ENCODE peak calls at places on chromosomes 16 and 17, in ten cellular contexts. One of them, this sample, is unnamed.

GRCh38 chr16:86330906-86331305 is 179.4 kb upstream of the FOXF1 start:
- DNase-seq in GM04504: no peak
- DNase-seq in AML-193: no peak
- DNase-seq in AG04450: no peak
- DNase-seq in dermis blood vessel endothelial cell: no peak
- DNase-seq in PC-3: no peak
- DNase-seq in stimulated activated CD4-positive, alpha-beta T cell treated with anti-CD3 and anti-CD28 coated beads, Interleukin-4, amount 100 ng/mL, for 24 hours: no peak
- DNase-seq in HT-29: no peak
- DNase-seq in activated naive CD4-positive, alpha-beta T cell: no peak
- DNase-seq in gastrocnemius medialis: no peak
- DNase-seq in this sample: no peak

GRCh38 chr17:76714822-76715461 is 4.2 kb upstream of the MXRA7 start:
- DNase-seq in dermis blood vessel endothelial cell: peak
- DNase-seq in HT-29: peak
- DNase-seq in gastrocnemius medialis: peak
- DNase-seq in AG04450: no peak
- DNase-seq in stimulated activated CD4-positive, alpha-beta T cell treated with anti-CD3 and anti-CD28 coated beads, Interleukin-4, amount 100 ng/mL, for 24 hours: peak
- DNase-seq in PC-3: peak
- DNase-seq in activated naive CD4-positive, alpha-beta T cell: peak
- DNase-seq in GM04504: no peak
- DNase-seq in AML-193: peak
- DNase-seq in this sample: peak

GRCh38 chr16:81612351-81613170 is 166.5 kb upstream of the PLCG2 start:
- DNase-seq in AML-193: no peak
- DNase-seq in activated naive CD4-positive, alpha-beta T cell: no peak
- DNase-seq in GM04504: no peak
- DNase-seq in HT-29: no peak
- DNase-seq in AG04450: no peak
- DNase-seq in PC-3: no peak
- DNase-seq in stimulated activated CD4-positive, alpha-beta T cell treated with anti-CD3 and anti-CD28 coated beads, Interleukin-4, amount 100 ng/mL, for 24 hours: no peak
- DNase-seq in dermis blood vessel endothelial cell: peak
- DNase-seq in gastrocnemius medialis: no peak
- DNase-seq in this sample: no peak

GRCh38 chr16:88941933-88942909 is 34.8 kb downstream of the CBFA2T3 start:
- DNase-seq in HT-29: no peak
- DNase-seq in activated naive CD4-positive, alpha-beta T cell: no peak
- DNase-seq in AG04450: no peak
- DNase-seq in dermis blood vessel endothelial cell: peak
- DNase-seq in gastrocnemius medialis: no peak
- DNase-seq in stimulated activated CD4-positive, alpha-beta T cell treated with anti-CD3 and anti-CD28 coated beads, Interleukin-4, amount 100 ng/mL, for 24 hours: peak
- DNase-seq in AML-193: peak
- DNase-seq in GM04504: no peak
- DNase-seq in PC-3: no peak
- DNase-seq in this sample: peak

GRCh38 chr16:51821527-51821926 is 670.5 kb upstream of the SALL1 start:
- DNase-seq in AML-193: no peak
- DNase-seq in AG04450: no peak
- DNase-seq in dermis blood vessel endothelial cell: no peak
- DNase-seq in activated naive CD4-positive, alpha-beta T cell: no peak
- DNase-seq in PC-3: no peak
- DNase-seq in gastrocnemius medialis: no peak
- DNase-seq in GM04504: no peak
- DNase-seq in HT-29: no peak
- DNase-seq in stimulated activated CD4-positive, alpha-beta T cell treated with anti-CD3 and anti-CD28 coated beads, Interleukin-4, amount 100 ng/mL, for 24 hours: no peak
- DNase-seq in this sample: no peak

GRCh38 chr17:81135503-81136283 is 29.6 kb upstream of the PVALEF start:
- DNase-seq in PC-3: no peak
- DNase-seq in activated naive CD4-positive, alpha-beta T cell: no peak
- DNase-seq in stimulated activated CD4-positive, alpha-beta T cell treated with anti-CD3 and anti-CD28 coated beads, Interleukin-4, amount 100 ng/mL, for 24 hours: no peak
- DNase-seq in AML-193: no peak
- DNase-seq in GM04504: no peak
- DNase-seq in dermis blood vessel endothelial cell: peak
- DNase-seq in HT-29: peak
- DNase-seq in AG04450: no peak
- DNase-seq in gastrocnemius medialis: no peak
- DNase-seq in this sample: no peak

GRCh38 chr17:15403276-15403939 is 62.0 kb upstream of the TEKT3 start:
- DNase-seq in AG04450: no peak
- DNase-seq in dermis blood vessel endothelial cell: no peak
- DNase-seq in gastrocnemius medialis: no peak
- DNase-seq in AML-193: no peak
- DNase-seq in activated naive CD4-positive, alpha-beta T cell: no peak
- DNase-seq in HT-29: no peak
- DNase-seq in GM04504: no peak
- DNase-seq in stimulated activated CD4-positive, alpha-beta T cell treated with anti-CD3 and anti-CD28 coated beads, Interleukin-4, amount 100 ng/mL, for 24 hours: no peak
- DNase-seq in PC-3: no peak
- DNase-seq in this sample: no peak

GRCh38 chr17:81200695-81201580 is 21.8 kb downstream of the CEP131 start:
- DNase-seq in dermis blood vessel endothelial cell: peak
- DNase-seq in HT-29: peak
- DNase-seq in GM04504: peak
- DNase-seq in AG04450: peak
- DNase-seq in activated naive CD4-positive, alpha-beta T cell: no peak
- DNase-seq in gastrocnemius medialis: no peak
- DNase-seq in AML-193: peak
- DNase-seq in PC-3: peak
- DNase-seq in stimulated activated CD4-positive, alpha-beta T cell treated with anti-CD3 and anti-CD28 coated beads, Interleukin-4, amount 100 ng/mL, for 24 hours: peak
- DNase-seq in this sample: peak

GRCh38 chr16:66525396-66526180 is 24.3 kb downstream of the TK2 start:
- DNase-seq in HT-29: no peak
- DNase-seq in AML-193: peak
- DNase-seq in PC-3: no peak
- DNase-seq in gastrocnemius medialis: no peak
- DNase-seq in GM04504: no peak
- DNase-seq in dermis blood vessel endothelial cell: no peak
- DNase-seq in activated naive CD4-positive, alpha-beta T cell: no peak
- DNase-seq in AG04450: no peak
- DNase-seq in stimulated activated CD4-positive, alpha-beta T cell treated with anti-CD3 and anti-CD28 coated beads, Interleukin-4, amount 100 ng/mL, for 24 hours: no peak
- DNase-seq in this sample: no peak

GRCh38 chr17:77959216-77959925 is 868 bp downstream of the TNRC6C start:
- DNase-seq in HT-29: no peak
- DNase-seq in dermis blood vessel endothelial cell: peak
- DNase-seq in activated naive CD4-positive, alpha-beta T cell: no peak
- DNase-seq in PC-3: no peak
- DNase-seq in AG04450: no peak
- DNase-seq in AML-193: no peak
- DNase-seq in stimulated activated CD4-positive, alpha-beta T cell treated with anti-CD3 and anti-CD28 coated beads, Interleukin-4, amount 100 ng/mL, for 24 hours: peak
- DNase-seq in GM04504: no peak
- DNase-seq in gastrocnemius medialis: no peak
- DNase-seq in this sample: peak

GRCh38 chr17:81342700-81343070 is 47.6 kb upstream of the SLC38A10 start:
- DNase-seq in activated naive CD4-positive, alpha-beta T cell: no peak
- DNase-seq in PC-3: no peak
- DNase-seq in GM04504: no peak
- DNase-seq in AML-193: no peak
- DNase-seq in stimulated activated CD4-positive, alpha-beta T cell treated with anti-CD3 and anti-CD28 coated beads, Interleukin-4, amount 100 ng/mL, for 24 hours: no peak
- DNase-seq in gastrocnemius medialis: no peak
- DNase-seq in dermis blood vessel endothelial cell: peak
- DNase-seq in HT-29: no peak
- DNase-seq in AG04450: no peak
- DNase-seq in this sample: no peak

GRCh38 chr17:45873728-45874127 is 20.6 kb upstream of the MAPT start:
- DNase-seq in GM04504: no peak
- DNase-seq in PC-3: peak
- DNase-seq in activated naive CD4-positive, alpha-beta T cell: no peak
- DNase-seq in AG04450: no peak
- DNase-seq in AML-193: no peak
- DNase-seq in stimulated activated CD4-positive, alpha-beta T cell treated with anti-CD3 and anti-CD28 coated beads, Interleukin-4, amount 100 ng/mL, for 24 hours: peak
- DNase-seq in gastrocnemius medialis: no peak
- DNase-seq in HT-29: no peak
- DNase-seq in dermis blood vessel endothelial cell: no peak
- DNase-seq in this sample: peak

GRCh38 chr17:68421486-68421885 is 35.8 kb downstream of the WIPI1 start:
- DNase-seq in stimulated activated CD4-positive, alpha-beta T cell treated with anti-CD3 and anti-CD28 coated beads, Interleukin-4, amount 100 ng/mL, for 24 hours: no peak
- DNase-seq in activated naive CD4-positive, alpha-beta T cell: no peak
- DNase-seq in AG04450: no peak
- DNase-seq in GM04504: no peak
- DNase-seq in PC-3: no peak
- DNase-seq in AML-193: no peak
- DNase-seq in gastrocnemius medialis: no peak
- DNase-seq in HT-29: no peak
- DNase-seq in dermis blood vessel endothelial cell: no peak
- DNase-seq in this sample: no peak

GRCh38 chr17:74780443-74781238 is 4.5 kb upstream of the NAT9 start:
- DNase-seq in stimulated activated CD4-positive, alpha-beta T cell treated with anti-CD3 and anti-CD28 coated beads, Interleukin-4, amount 100 ng/mL, for 24 hours: no peak
- DNase-seq in GM04504: no peak
- DNase-seq in dermis blood vessel endothelial cell: peak
- DNase-seq in gastrocnemius medialis: no peak
- DNase-seq in HT-29: peak
- DNase-seq in AG04450: no peak
- DNase-seq in activated naive CD4-positive, alpha-beta T cell: no peak
- DNase-seq in AML-193: peak
- DNase-seq in PC-3: peak
- DNase-seq in this sample: peak

GRCh38 chr16:29663020-29663828 is at the start of gene SPN:
- DNase-seq in stimulated activated CD4-positive, alpha-beta T cell treated with anti-CD3 and anti-CD28 coated beads, Interleukin-4, amount 100 ng/mL, for 24 hours: peak
- DNase-seq in GM04504: no peak
- DNase-seq in AML-193: peak
- DNase-seq in PC-3: no peak
- DNase-seq in AG04450: no peak
- DNase-seq in dermis blood vessel endothelial cell: no peak
- DNase-seq in gastrocnemius medialis: no peak
- DNase-seq in activated naive CD4-positive, alpha-beta T cell: no peak
- DNase-seq in HT-29: no peak
- DNase-seq in this sample: peak

GRCh38 chr16:81136331-81137011 is 40.3 kb upstream of the GCSH start:
- DNase-seq in dermis blood vessel endothelial cell: no peak
- DNase-seq in AML-193: no peak
- DNase-seq in HT-29: no peak
- DNase-seq in PC-3: no peak
- DNase-seq in stimulated activated CD4-positive, alpha-beta T cell treated with anti-CD3 and anti-CD28 coated beads, Interleukin-4, amount 100 ng/mL, for 24 hours: no peak
- DNase-seq in AG04450: no peak
- DNase-seq in GM04504: no peak
- DNase-seq in activated naive CD4-positive, alpha-beta T cell: no peak
- DNase-seq in gastrocnemius medialis: no peak
- DNase-seq in this sample: no peak

GRCh38 chr17:77914440-77915254 is 43.9 kb upstream of the TNRC6C start:
- DNase-seq in GM04504: no peak
- DNase-seq in gastrocnemius medialis: no peak
- DNase-seq in dermis blood vessel endothelial cell: no peak
- DNase-seq in activated naive CD4-positive, alpha-beta T cell: no peak
- DNase-seq in HT-29: peak
- DNase-seq in AG04450: no peak
- DNase-seq in AML-193: no peak
- DNase-seq in stimulated activated CD4-positive, alpha-beta T cell treated with anti-CD3 and anti-CD28 coated beads, Interleukin-4, amount 100 ng/mL, for 24 hours: no peak
- DNase-seq in PC-3: no peak
- DNase-seq in this sample: no peak

GRCh38 chr16:85174871-85175723 is 62.8 kb upstream of the CIBAR2 start:
- DNase-seq in gastrocnemius medialis: no peak
- DNase-seq in AG04450: no peak
- DNase-seq in dermis blood vessel endothelial cell: peak
- DNase-seq in PC-3: peak
- DNase-seq in HT-29: no peak
- DNase-seq in stimulated activated CD4-positive, alpha-beta T cell treated with anti-CD3 and anti-CD28 coated beads, Interleukin-4, amount 100 ng/mL, for 24 hours: no peak
- DNase-seq in GM04504: no peak
- DNase-seq in activated naive CD4-positive, alpha-beta T cell: no peak
- DNase-seq in AML-193: no peak
- DNase-seq in this sample: no peak

GRCh38 chr16:80148826-80149225 is 392.0 kb upstream of the DYNLRB2 start:
- DNase-seq in PC-3: no peak
- DNase-seq in stimulated activated CD4-positive, alpha-beta T cell treated with anti-CD3 and anti-CD28 coated beads, Interleukin-4, amount 100 ng/mL, for 24 hours: no peak
- DNase-seq in dermis blood vessel endothelial cell: no peak
- DNase-seq in activated naive CD4-positive, alpha-beta T cell: no peak
- DNase-seq in gastrocnemius medialis: no peak
- DNase-seq in AG04450: no peak
- DNase-seq in HT-29: no peak
- DNase-seq in GM04504: no peak
- DNase-seq in AML-193: no peak
- DNase-seq in this sample: no peak

GRCh38 chr17:55089955-55090573 is 121.5 kb downstream of the STXBP4 start:
- DNase-seq in gastrocnemius medialis: no peak
- DNase-seq in stimulated activated CD4-positive, alpha-beta T cell treated with anti-CD3 and anti-CD28 coated beads, Interleukin-4, amount 100 ng/mL, for 24 hours: peak
- DNase-seq in dermis blood vessel endothelial cell: peak
- DNase-seq in PC-3: peak
- DNase-seq in activated naive CD4-positive, alpha-beta T cell: no peak
- DNase-seq in AG04450: no peak
- DNase-seq in AML-193: no peak
- DNase-seq in GM04504: no peak
- DNase-seq in HT-29: peak
- DNase-seq in this sample: peak

GRCh38 chr16:50267651-50268050 is 1.3 kb downstream of the ADCY7 start:
- DNase-seq in gastrocnemius medialis: no peak
- DNase-seq in GM04504: no peak
- DNase-seq in AG04450: no peak
- DNase-seq in dermis blood vessel endothelial cell: no peak
- DNase-seq in PC-3: no peak
- DNase-seq in stimulated activated CD4-positive, alpha-beta T cell treated with anti-CD3 and anti-CD28 coated beads, Interleukin-4, amount 100 ng/mL, for 24 hours: no peak
- DNase-seq in activated naive CD4-positive, alpha-beta T cell: no peak
- DNase-seq in AML-193: peak
- DNase-seq in HT-29: no peak
- DNase-seq in this sample: peak

GRCh38 chr16:85842435-85842834 is 42.9 kb downstream of the COX4I1 start:
- DNase-seq in AG04450: no peak
- DNase-seq in stimulated activated CD4-positive, alpha-beta T cell treated with anti-CD3 and anti-CD28 coated beads, Interleukin-4, amount 100 ng/mL, for 24 hours: no peak
- DNase-seq in PC-3: no peak
- DNase-seq in GM04504: no peak
- DNase-seq in AML-193: no peak
- DNase-seq in activated naive CD4-positive, alpha-beta T cell: no peak
- DNase-seq in HT-29: no peak
- DNase-seq in dermis blood vessel endothelial cell: no peak
- DNase-seq in gastrocnemius medialis: no peak
- DNase-seq in this sample: no peak

GRCh38 chr16:4315185-4316102 is at the start of gene GLIS2:
- DNase-seq in stimulated activated CD4-positive, alpha-beta T cell treated with anti-CD3 and anti-CD28 coated beads, Interleukin-4, amount 100 ng/mL, for 24 hours: no peak
- DNase-seq in gastrocnemius medialis: no peak
- DNase-seq in dermis blood vessel endothelial cell: peak
- DNase-seq in HT-29: peak
- DNase-seq in AML-193: no peak
- DNase-seq in PC-3: peak
- DNase-seq in activated naive CD4-positive, alpha-beta T cell: no peak
- DNase-seq in GM04504: peak
- DNase-seq in AG04450: no peak
- DNase-seq in this sample: peak

GRCh38 chr17:82219083-82219482 is 6.4 kb upstream of the CCDC57 start:
- DNase-seq in AG04450: no peak
- DNase-seq in GM04504: no peak
- DNase-seq in AML-193: no peak
- DNase-seq in activated naive CD4-positive, alpha-beta T cell: no peak
- DNase-seq in PC-3: no peak
- DNase-seq in HT-29: no peak
- DNase-seq in dermis blood vessel endothelial cell: no peak
- DNase-seq in stimulated activated CD4-positive, alpha-beta T cell treated with anti-CD3 and anti-CD28 coated beads, Interleukin-4, amount 100 ng/mL, for 24 hours: no peak
- DNase-seq in gastrocnemius medialis: no peak
- DNase-seq in this sample: no peak

GRCh38 chr17:63926164-63926563 is 6.0 kb downstream of the CD79B start:
- DNase-seq in dermis blood vessel endothelial cell: no peak
- DNase-seq in gastrocnemius medialis: no peak
- DNase-seq in AG04450: no peak
- DNase-seq in stimulated activated CD4-positive, alpha-beta T cell treated with anti-CD3 and anti-CD28 coated beads, Interleukin-4, amount 100 ng/mL, for 24 hours: no peak
- DNase-seq in GM04504: no peak
- DNase-seq in PC-3: no peak
- DNase-seq in activated naive CD4-positive, alpha-beta T cell: no peak
- DNase-seq in AML-193: no peak
- DNase-seq in HT-29: no peak
- DNase-seq in this sample: no peak

GRCh38 chr16:88924834-88925539 is 52.0 kb downstream of the CBFA2T3 start:
- DNase-seq in GM04504: peak
- DNase-seq in HT-29: no peak
- DNase-seq in stimulated activated CD4-positive, alpha-beta T cell treated with anti-CD3 and anti-CD28 coated beads, Interleukin-4, amount 100 ng/mL, for 24 hours: peak
- DNase-seq in gastrocnemius medialis: no peak
- DNase-seq in AML-193: no peak
- DNase-seq in PC-3: peak
- DNase-seq in AG04450: peak
- DNase-seq in dermis blood vessel endothelial cell: peak
- DNase-seq in activated naive CD4-positive, alpha-beta T cell: no peak
- DNase-seq in this sample: peak

GRCh38 chr17:30345527-30346075 is 11.7 kb upstream of the TMIGD1 start:
- DNase-seq in AG04450: no peak
- DNase-seq in AML-193: no peak
- DNase-seq in gastrocnemius medialis: no peak
- DNase-seq in activated naive CD4-positive, alpha-beta T cell: no peak
- DNase-seq in PC-3: no peak
- DNase-seq in GM04504: no peak
- DNase-seq in HT-29: no peak
- DNase-seq in stimulated activated CD4-positive, alpha-beta T cell treated with anti-CD3 and anti-CD28 coated beads, Interleukin-4, amount 100 ng/mL, for 24 hours: peak
- DNase-seq in dermis blood vessel endothelial cell: no peak
- DNase-seq in this sample: peak

GRCh38 chr17:35795007-35795870 is at the start of gene MMP28:
- DNase-seq in AG04450: no peak
- DNase-seq in AML-193: no peak
- DNase-seq in activated naive CD4-positive, alpha-beta T cell: no peak
- DNase-seq in PC-3: peak
- DNase-seq in gastrocnemius medialis: no peak
- DNase-seq in stimulated activated CD4-positive, alpha-beta T cell treated with anti-CD3 and anti-CD28 coated beads, Interleukin-4, amount 100 ng/mL, for 24 hours: peak
- DNase-seq in GM04504: no peak
- DNase-seq in dermis blood vessel endothelial cell: peak
- DNase-seq in HT-29: peak
- DNase-seq in this sample: peak

This sample was measured in activated CD8-positive, alpha-beta T cell treated with anti-CD3 and anti-CD28 coated beads for 36 hours.